ENCODE peak calls at places on chromosomes 12 and 14, in ten cellular contexts. O is NCI-H1105 treated with DMSO at 0.1 percent for 48 hours, X is G401, S is D341Med, M is anterior cingulate cortex, R is gastrocnemius medialis, P is neuronal stem cell, A is HT1080, U is left cardiac atrium, J is KG1. E is an unnamed sample.

GRCh38 chr14:104356738-104357688 is 218.6 kb downstream of the KIF26A start:
- DNase-seq in P (no peak), S (no peak), R (peak), U (no peak), J (no peak), O (no peak), A (no peak), M (no peak), X (no peak), E (peak)

GRCh38 chr12:107309020-107309419 is 215.7 kb upstream of the CRY1 start:
- DNase-seq in A (no peak), X (no peak), O (no peak), M (no peak), S (no peak), U (no peak), J (peak), P (no peak), R (no peak), E (no peak)

GRCh38 chr14:81990312-81990761 is 456.7 kb upstream of the SEL1L start:
- DNase-seq in X (peak), S (peak), U (no peak), J (peak), M (peak), A (peak), O (peak), R (no peak), P (peak), E (peak)

GRCh38 chr14:100105357-100106169 is 40.3 kb downstream of the EVL start:
- DNase-seq in A (no peak), S (no peak), U (no peak), R (no peak), P (no peak), M (no peak), O (no peak), X (peak), J (no peak), E (peak)

GRCh38 chr14:64671591-64671990 is 32.6 kb upstream of the PLEKHG3 start:
- DNase-seq in M (no peak), A (peak), P (peak), R (no peak), J (peak), U (no peak), X (peak), O (peak), S (peak), E (no peak)

GRCh38 chr14:103628221-103628683 is 759 bp upstream of the KLC1 start:
- DNase-seq in P (peak), R (peak), M (no peak), O (no peak), X (peak), S (no peak), A (peak), U (peak), J (no peak), E (peak)

GRCh38 chr12:57215668-57216013 is 953 bp upstream of the NXPH4 start:
- DNase-seq in S (no peak), O (no peak), J (no peak), A (no peak), X (peak), U (no peak), P (no peak), M (no peak), R (no peak), E (no peak)

GRCh38 chr14:89507521-89507920 is 90.5 kb upstream of the FOXN3 start:
- DNase-seq in J (no peak), O (no peak), U (no peak), S (no peak), X (no peak), P (no peak), R (no peak), M (no peak), A (peak), E (no peak)

GRCh38 chr12:124110372-124110883 is 137.4 kb downstream of the ZNF664 start:
- DNase-seq in O (no peak), J (no peak), M (no peak), P (no peak), R (no peak), U (no peak), X (no peak), S (no peak), A (no peak), E (no peak)

GRCh38 chr12:12941450-12942350 is 10.3 kb downstream of the GPRC5D start:
- DNase-seq in O (no peak), A (peak), J (no peak), R (no peak), S (no peak), P (no peak), U (no peak), X (no peak), M (no peak), E (no peak)

GRCh38 chr12:111193511-111193910 is 175.4 kb downstream of the PHETA1 start:
- DNase-seq in U (no peak), A (no peak), J (no peak), R (no peak), X (no peak), M (no peak), O (no peak), P (no peak), S (no peak), E (no peak)

GRCh38 chr12:116535241-116535640 is 23.9 kb upstream of the MAP1LC3B2 start:
- DNase-seq in A (no peak), M (no peak), O (no peak), U (no peak), R (no peak), P (no peak), S (no peak), X (no peak), J (no peak), E (no peak)

GRCh38 chr12:38153737-38154061 is 162.9 kb upstream of the ALG10B start:
- DNase-seq in S (no peak), R (no peak), J (no peak), U (no peak), A (no peak), X (no peak), O (no peak), M (no peak), P (no peak), E (no peak)

GRCh38 chr14:71416392-71416791 is 509.1 kb downstream of the PCNX1 start:
- DNase-seq in J (no peak), M (no peak), O (no peak), S (no peak), X (no peak), A (peak), U (no peak), R (no peak), P (no peak), E (no peak)

GRCh38 chr12:12927211-12928079 is 24.5 kb downstream of the GPRC5D start:
- DNase-seq in M (no peak), P (no peak), J (no peak), X (no peak), R (peak), A (no peak), S (no peak), U (peak), O (peak), E (no peak)

GRCh38 chr14:69270795-69271708 is 11.1 kb downstream of the GALNT16 start:
- DNase-seq in O (no peak), R (no peak), X (no peak), M (no peak), U (peak), J (no peak), A (peak), S (no peak), P (no peak), E (no peak)

GRCh38 chr12:109387425-109388166 is 39.9 kb downstream of the MYO1H start:
- DNase-seq in O (peak), M (no peak), U (no peak), P (no peak), J (no peak), S (peak), R (no peak), A (peak), X (peak), E (no peak)

GRCh38 chr14:63452796-63453195 is 90.4 kb downstream of the PPP2R5E start:
- DNase-seq in U (no peak), A (no peak), J (no peak), X (no peak), R (no peak), P (no peak), M (no peak), S (no peak), O (no peak), E (no peak)

GRCh38 chr12:10235761-10236631 is 23.3 kb downstream of the GABARAPL1 start:
- DNase-seq in U (peak), J (peak), X (peak), P (no peak), M (no peak), A (no peak), O (peak), R (no peak), S (peak), E (no peak)

GRCh38 chr14:72678360-72678759 is 215.5 kb downstream of the DPF3 start:
- DNase-seq in O (no peak), X (no peak), U (no peak), M (no peak), A (peak), J (no peak), P (no peak), S (no peak), R (no peak), E (no peak)

GRCh38 chr14:24349742-24350141 is 10.0 kb upstream of the RIPK3 start:
- DNase-seq in R (no peak), X (no peak), P (no peak), O (no peak), S (no peak), A (no peak), J (no peak), U (no peak), M (no peak), E (no peak)

GRCh38 chr12:28550757-28551381 is 360.6 kb downstream of the CCDC91 start:
- DNase-seq in O (no peak), R (no peak), U (no peak), P (no peak), A (peak), S (no peak), M (no peak), X (no peak), J (no peak), E (no peak)

GRCh38 chr12:93664573-93665138 is 12.5 kb upstream of the CRADD start:
- DNase-seq in M (no peak), O (no peak), A (peak), S (no peak), R (no peak), U (no peak), X (no peak), P (no peak), J (no peak), E (no peak)

GRCh38 chr12:76266797-76267196 is 81.4 kb downstream of the BBS10 start:
- DNase-seq in S (no peak), M (no peak), U (peak), X (no peak), O (no peak), J (no peak), R (peak), P (no peak), A (peak), E (no peak)

GRCh38 chr14:95531473-95531872 is 3.4 kb upstream of the GLRX5 start:
- DNase-seq in J (no peak), A (peak), R (no peak), U (no peak), S (no peak), O (no peak), P (no peak), X (no peak), M (no peak), E (no peak)

GRCh38 chr12:78146365-78146772 is 315.7 kb downstream of the NAV3 start:
- DNase-seq in R (no peak), S (peak), O (peak), P (peak), X (peak), J (peak), M (no peak), U (no peak), A (peak), E (no peak)

GRCh38 chr12:112820796-112821195 is 29.2 kb downstream of the RPH3A start:
- DNase-seq in P (no peak), R (no peak), J (no peak), M (no peak), O (no peak), A (no peak), U (no peak), S (no peak), X (peak), E (no peak)

GRCh38 chr12:130761537-130762318 is 45.6 kb upstream of the RIMBP2 start:
- DNase-seq in M (peak), J (no peak), O (peak), A (peak), X (peak), S (peak), R (no peak), P (peak), U (peak), E (no peak)

GRCh38 chr14:81219821-81220487 is 805 bp downstream of the GTF2A1 start:
- DNase-seq in A (no peak), M (peak), J (peak), X (no peak), R (peak), O (peak), U (peak), P (no peak), S (peak), E (peak)

E was measured in sciatic nerve.